ENCODE peak calls at places on chromosomes 6 and 20, in six cellular contexts. K is fibroblast of lung, Y is kidney, F is astrocyte of the cerebellum, U is astrocyte of the spinal cord, X is activated B cell treated with CpG ODN at 0.5 μM for 24 hours. D is an unnamed sample.

GRCh38 chr6:23414204-23414501 is 711.9 kb upstream of the NRSN1 start:
- DNase-seq in K (peak; percentile 86), Y (no peak), F (peak; percentile 49), U (peak; percentile 72), X (no peak), D (peak; percentile 35)

GRCh38 chr20:12744026-12744425 is 264.7 kb upstream of the SPTLC3 start:
- DNase-seq in K (no peak), Y (no peak), F (no peak), U (no peak), X (no peak), D (no peak)

GRCh38 chr20:13312300-13312699 is 91.2 kb downstream of the ISM1 start:
- DNase-seq in K (no peak), Y (no peak), F (no peak), U (no peak), X (no peak), D (no peak)

GRCh38 chr20:5557123-5557522 is 193.1 kb upstream of the SHLD1 start:
- DNase-seq in K (peak; percentile 17), Y (no peak), F (peak; percentile 12), U (peak; percentile 50), X (no peak), D (peak; percentile 56)

GRCh38 chr20:25394996-25395395 is 4.4 kb upstream of the ABHD12 start:
- DNase-seq in K (no peak), Y (no peak), F (no peak), U (no peak), X (no peak), D (no peak)

GRCh38 chr6:35363293-35363750 is 21.0 kb downstream of the PPARD start:
- DNase-seq in K (peak; percentile 56), Y (no peak), F (no peak), U (peak; percentile 68), X (no peak), D (no peak)

GRCh38 chr6:37695857-37696219 is 1.8 kb downstream of the MDGA1 start:
- DNase-seq in K (peak; percentile 43), Y (no peak), F (no peak), U (no peak), X (no peak), D (no peak)

GRCh38 chr6:106509420-106510089 is 119.7 kb downstream of the RTN4IP1 start:
- DNase-seq in K (peak; percentile 47), Y (no peak), F (no peak), U (peak; percentile 55), X (peak; percentile 29), D (peak; percentile 19)

GRCh38 chr20:10806539-10806938 is 132.7 kb upstream of the JAG1 start:
- DNase-seq in K (no peak), Y (no peak), F (no peak), U (no peak), X (no peak), D (no peak)

GRCh38 chr20:39877792-39878191 is 811.2 kb downstream of the MAFB start:
- DNase-seq in K (no peak), Y (no peak), F (no peak), U (no peak), X (no peak), D (no peak)

GRCh38 chr20:50320005-50320909 is 129.6 kb downstream of the CEBPB start:
- DNase-seq in K (peak; percentile 8), Y (no peak), F (no peak), U (no peak), X (no peak), D (peak; percentile 52)

GRCh38 chr20:952196-952795 is 36.2 kb upstream of the ANGPT4 start:
- DNase-seq in K (no peak), Y (no peak), F (no peak), U (no peak), X (no peak), D (no peak)

GRCh38 chr20:41118632-41119031 is 18.7 kb upstream of the PLCG1 start:
- DNase-seq in K (no peak), Y (no peak), F (no peak), U (no peak), X (no peak), D (peak; percentile 48)

GRCh38 chr6:56385981-56386593 is 138.7 kb upstream of the COL21A1 start:
- DNase-seq in K (no peak), Y (no peak), F (no peak), U (no peak), X (no peak), D (no peak)

GRCh38 chr6:24376875-24377274 is 19.0 kb upstream of the DCDC2 start:
- DNase-seq in K (no peak), Y (no peak), F (no peak), U (no peak), X (no peak), D (no peak)

GRCh38 chr6:65285275-65285674 is 421.8 kb downstream of the EYS start:
- DNase-seq in K (no peak), Y (no peak), F (no peak), U (no peak), X (no peak), D (no peak)
- TF ChIP-seq CTCF in K (no peak), Y (no peak), F (no peak), U (no peak), X (no peak), D (no peak)

GRCh38 chr6:29014729-29015608 is 9.9 kb upstream of the ZNF311 start:
- DNase-seq in K (peak; percentile 49), Y (peak; percentile 63), F (peak; percentile 13), U (no peak), X (no peak), D (no peak)
- TF ChIP-seq CTCF in K (peak; percentile 11), Y (no peak), F (peak; percentile 49), U (no peak), X (no peak), D (no peak)

GRCh38 chr6:8192597-8192996 is 90.2 kb upstream of the EEF1E1 start:
- DNase-seq in K (no peak), Y (no peak), F (no peak), U (no peak), X (no peak), D (no peak)
- TF ChIP-seq CTCF in K (no peak), Y (no peak), F (no peak), U (no peak), X (no peak), D (no peak)

DNA sequence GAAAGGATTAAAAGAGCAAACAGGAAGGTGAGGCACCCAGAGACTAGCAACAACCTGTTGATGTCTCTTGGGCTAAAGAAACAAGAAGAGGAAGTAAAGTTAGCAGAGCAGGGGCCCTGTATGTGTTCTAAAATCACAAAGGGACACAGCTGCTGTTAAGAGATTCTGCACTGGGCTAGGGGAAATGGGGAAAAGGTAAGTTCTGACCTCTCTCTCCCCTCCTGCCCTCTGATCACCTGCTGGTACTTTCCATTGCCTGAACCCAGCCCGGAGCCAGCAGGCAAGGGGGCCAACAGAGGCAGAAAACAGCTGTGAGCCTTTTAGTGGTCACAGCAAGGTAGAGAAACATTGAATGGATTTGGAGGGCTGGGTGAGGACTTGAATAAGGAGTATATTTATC is 13.5 kb upstream of the CNR1 start:
- DNase-seq in K (no peak), Y (no peak), F (no peak), U (no peak), X (peak; percentile 27), D (no peak)
- TF ChIP-seq CTCF in K (no peak), Y (no peak), F (no peak), U (no peak), X (no peak), D (no peak)

DNA sequence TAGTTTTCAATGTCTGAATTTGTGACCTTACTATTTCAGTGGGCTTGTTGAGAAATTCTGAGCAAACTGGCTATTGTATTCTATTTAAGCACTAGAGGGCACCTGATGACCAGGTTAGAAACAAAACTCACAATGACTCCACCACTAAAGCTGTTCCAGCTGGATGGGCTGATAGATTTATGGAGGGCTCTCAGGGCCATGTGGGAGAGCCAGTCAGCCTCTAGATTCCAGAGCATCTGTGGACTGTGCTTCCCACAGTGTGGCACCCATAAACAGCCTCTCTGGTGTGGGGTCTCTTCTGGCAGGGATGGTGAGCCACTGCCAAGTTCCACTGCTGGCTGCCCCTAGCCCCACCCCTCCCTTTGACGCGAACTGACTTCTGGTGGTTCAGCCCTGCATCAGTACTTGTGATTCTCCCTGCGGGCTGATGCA is 29.2 kb downstream of the C6orf58 start:
- DNase-seq in K (peak; percentile 23), Y (no peak), F (peak; percentile 46), U (peak; percentile 59), X (no peak), D (peak; percentile 61)
- TF ChIP-seq CTCF in K (peak; percentile 33), Y (no peak), F (peak; percentile 44), U (peak; percentile 37), X (no peak), D (peak; percentile 47)

GRCh38 chr20:59829415-59830106 is 103.9 kb downstream of the SYCP2 start:
- DNase-seq in K (no peak), Y (peak; percentile 46), F (no peak), U (no peak), X (no peak), D (peak; percentile 26)
- TF ChIP-seq CTCF in K (no peak), Y (no peak), F (no peak), U (no peak), X (no peak), D (no peak)

DNA sequence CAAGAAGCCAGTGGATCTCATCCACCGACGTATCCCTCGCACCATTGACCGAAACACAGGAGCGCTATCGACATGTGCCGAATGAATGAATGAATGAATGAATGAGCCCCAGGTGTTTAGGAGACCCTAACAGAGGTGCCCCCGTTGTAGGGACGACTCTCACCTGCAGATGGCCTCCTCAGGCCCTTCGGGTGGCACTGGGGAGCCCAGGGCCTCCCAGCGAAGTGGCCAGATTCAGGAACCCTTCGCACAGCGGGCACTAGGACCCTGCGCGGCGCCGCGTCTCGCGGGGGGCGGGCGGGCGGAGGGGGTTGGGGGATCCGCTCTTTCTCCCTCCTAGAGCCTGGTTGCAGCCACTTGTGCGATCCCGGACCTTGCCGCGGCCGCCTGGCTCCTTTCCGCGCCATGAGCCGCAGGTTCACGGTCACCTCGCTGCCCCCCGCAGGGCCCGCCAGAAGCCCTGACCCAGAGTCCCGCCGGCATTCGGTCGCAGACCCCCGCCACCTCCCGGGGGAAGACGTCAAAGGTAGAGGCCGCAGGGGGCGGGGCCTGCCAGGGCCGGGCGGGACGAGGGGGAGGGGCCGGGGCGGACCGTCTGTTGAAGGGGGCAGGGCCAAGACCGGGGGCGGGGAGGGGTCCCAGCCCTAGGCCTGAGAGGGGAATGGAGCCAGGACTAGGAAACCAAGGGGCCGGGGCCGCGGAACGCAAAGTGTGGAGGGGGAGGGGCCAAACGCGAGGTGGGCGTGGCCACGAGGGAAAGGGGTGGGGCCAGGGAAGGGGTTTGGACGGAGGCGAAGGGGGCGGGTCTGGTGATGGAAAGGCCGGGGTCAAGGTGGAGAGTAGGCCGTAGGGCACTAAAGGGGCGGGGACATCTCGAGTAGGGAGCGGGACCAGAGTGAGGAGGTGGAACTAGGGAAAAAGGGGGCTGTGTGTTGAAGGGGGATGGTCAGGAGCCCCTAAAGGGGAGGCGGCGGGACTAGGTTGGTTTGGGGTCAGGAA is 7.4 kb upstream of the SLC12A5 start:
- DNase-seq in K (no peak), Y (peak; percentile 82), F (no peak), U (no peak), X (peak; percentile 41), D (peak; percentile 17)
- TF ChIP-seq CTCF in K (no peak), Y (no peak), F (no peak), U (no peak), X (no peak), D (no peak)

DNA sequence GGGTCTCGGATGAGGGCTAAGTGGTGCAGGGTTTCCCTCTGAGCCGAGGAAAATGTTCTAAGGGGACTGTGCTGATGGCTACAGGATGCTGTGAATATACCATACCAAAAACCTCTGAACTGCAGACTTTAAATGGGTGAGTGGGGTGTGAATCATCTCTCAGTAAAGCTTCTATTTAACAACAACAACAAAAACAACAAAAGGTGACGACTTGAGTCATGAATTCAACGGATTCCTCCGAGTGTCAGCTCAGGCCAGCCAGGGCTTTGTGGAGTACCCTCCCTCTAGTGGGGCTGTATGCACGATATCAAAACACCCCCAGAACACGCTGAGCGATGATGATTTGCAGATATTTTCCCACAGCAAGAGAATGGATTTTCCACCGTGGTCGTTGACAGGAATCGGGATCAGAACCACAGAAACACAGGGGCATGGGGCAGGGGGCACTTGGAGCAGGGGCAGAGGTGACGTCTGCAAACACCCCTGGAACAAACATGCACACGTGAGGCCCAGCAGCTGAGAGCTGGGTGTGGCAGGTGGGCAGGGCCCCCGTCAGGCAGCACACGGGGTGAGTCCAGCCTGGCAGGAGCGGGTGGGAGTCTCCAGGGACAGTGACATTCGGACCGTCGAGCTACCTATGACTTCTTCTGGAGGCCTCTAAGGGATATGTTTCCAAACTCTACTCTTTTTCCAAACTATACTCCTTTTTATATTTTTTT is 38.6 kb downstream of the SLC2A4RG start:
- DNase-seq in K (peak; percentile 12), Y (peak; percentile 43), F (no peak), U (no peak), X (no peak), D (no peak)
- TF ChIP-seq CTCF in K (no peak), Y (no peak), F (no peak), U (no peak), X (no peak), D (no peak)

D was measured in MCF 10A.